ENCODE peak calls at places on chromosomes 12 and 14, in four cellular contexts. L, X, Q and S are unnamed samples.

GRCh38 chr12:125852679-125853078 is 787.4 kb downstream of the AACS start:
- DNase-seq in Q (no peak), X (no peak), L (no peak), S (no peak)

GRCh38 chr12:107319536-107320030 is 226.2 kb upstream of the CRY1 start:
- DNase-seq in Q (no peak), X (no peak), L (no peak), S (peak; percentile 53)

GRCh38 chr12:38875571-38876228 is 29.7 kb downstream of the CPNE8 start:
- DNase-seq in L (no peak), Q (no peak), X (no peak), S (no peak)

GRCh38 chr12:103401421-103401820 is 94.3 kb downstream of the C12orf42 start:
- DNase-seq in L (no peak), X (no peak), Q (no peak), S (no peak)

GRCh38 chr14:100448376-100448775 is 125.2 kb downstream of the SLC25A47 start:
- DNase-seq in X (no peak), Q (no peak), L (no peak), S (peak; percentile 8)

GRCh38 chr14:33754264-33754663 is 196.6 kb downstream of the EGLN3 start:
- DNase-seq in L (no peak), X (no peak), Q (no peak), S (no peak)

GRCh38 chr14:21308479-21309237 is 28.8 kb downstream of the RPGRIP1 start:
- DNase-seq in L (peak; percentile 81), Q (peak; percentile 95), X (peak; percentile 86), S (peak; percentile 35)

GRCh38 chr12:10968765-10969456 is 17.8 kb downstream of the TAS2R50 start:
- DNase-seq in X (peak; percentile 14), L (peak; percentile 34), Q (peak; percentile 67), S (no peak)

GRCh38 chr12:5166976-5167375 is 123.3 kb downstream of the KCNA5 start:
- DNase-seq in L (no peak), Q (no peak), X (no peak), S (no peak)

GRCh38 chr12:76588881-76589565 is 29.5 kb upstream of the OSBPL8 start:
- DNase-seq in Q (no peak), L (no peak), X (no peak), S (peak; percentile 97)

GRCh38 chr12:14769837-14770494 is 33.3 kb downstream of the WBP11 start:
- DNase-seq in X (peak; percentile 90), L (peak; percentile 85), Q (peak; percentile 75), S (peak; percentile 84)

GRCh38 chr14:69105326-69105725 is 47.6 kb downstream of the DCAF5 start:
- DNase-seq in Q (no peak), L (no peak), X (no peak), S (no peak)

GRCh38 chr12:68180792-68181744 is 21.5 kb upstream of the IFNG start:
- DNase-seq in Q (no peak), X (no peak), L (no peak), S (peak; percentile 14)

GRCh38 chr12:29566441-29566840 is 69.0 kb upstream of the OVCH1 start:
- DNase-seq in L (no peak), Q (no peak), X (no peak), S (no peak)

GRCh38 chr12:105369014-105369413 is 38.5 kb downstream of the C12orf75 start:
- DNase-seq in X (no peak), L (no peak), Q (no peak), S (peak; percentile 68)

GRCh38 chr14:59020382-59020781 is 168.1 kb upstream of the DAAM1 start:
- DNase-seq in X (peak; percentile 19), L (no peak), Q (no peak), S (peak; percentile 21)

GRCh38 chr12:106223485-106224391 is 24.1 kb downstream of the CKAP4 start:
- DNase-seq in L (peak; percentile 74), Q (no peak), X (peak; percentile 71), S (peak; percentile 68)

GRCh38 chr14:72965249-72965648 is 39.0 kb downstream of the DCAF4 start:
- DNase-seq in X (no peak), L (no peak), Q (no peak), S (peak; percentile 49)

GRCh38 chr14:89827260-89827659 is 127.3 kb downstream of the EFCAB11 start:
- DNase-seq in L (no peak), Q (no peak), X (no peak), S (no peak)

GRCh38 chr14:72126561-72126960 is 194.3 kb downstream of the RGS6 start:
- DNase-seq in L (no peak), X (no peak), Q (no peak), S (no peak)

GRCh38 chr12:8078400-8078799 is 3.7 kb upstream of the NECAP1 start:
- DNase-seq in X (peak; percentile 9), L (no peak), Q (no peak), S (peak; percentile 79)

GRCh38 chr12:24617471-24617870 is 331.4 kb downstream of the BCAT1 start:
- DNase-seq in L (no peak), X (no peak), Q (no peak), S (no peak)

GRCh38 chr12:12839003-12839395 is 25.9 kb downstream of the DDX47 start:
- DNase-seq in L (no peak), X (no peak), Q (no peak), S (no peak)

GRCh38 chr14:51395361-51395849 is 155.4 kb downstream of the TMX1 start:
- DNase-seq in X (peak; percentile 31), Q (peak; percentile 80), L (peak; percentile 66), S (no peak)

GRCh38 chr14:37623552-37623951 is 28.1 kb downstream of the TTC6 start:
- DNase-seq in L (no peak), X (no peak), Q (peak; percentile 63), S (no peak)

GRCh38 chr12:124162151-124163110 is 132.5 kb upstream of the RFLNA start:
- DNase-seq in X (no peak), L (no peak), Q (no peak), S (peak; percentile 35)

GRCh38 chr12:75099215-75099614 is 110.4 kb downstream of the KCNC2 start:
- DNase-seq in X (no peak), Q (no peak), L (no peak), S (no peak)

GRCh38 chr14:73795974-73796373 is 55.7 kb upstream of the PTGR2 start:
- DNase-seq in Q (no peak), L (no peak), X (no peak), S (no peak)

GRCh38 chr12:57612711-57613426 is 1.6 kb downstream of the ARHGEF25 start:
- DNase-seq in L (no peak), Q (no peak), X (no peak), S (no peak)

GRCh38 chr14:38252066-38252710 is 3.7 kb downstream of the CLEC14A start:
- DNase-seq in L (no peak), X (no peak), Q (no peak), S (no peak)

GRCh38 chr12:26106347-26106746 is 18.5 kb downstream of the BHLHE41 start:
- DNase-seq in L (no peak), X (no peak), Q (no peak), S (no peak)

GRCh38 chr12:119988788-119989618 is at the start of gene BICDL1:
- DNase-seq in X (peak; percentile 96), Q (peak; percentile 87), L (peak; percentile 43), S (peak; percentile 81)

GRCh38 chr14:80223696-80224465 is 12.6 kb upstream of the DIO2 start:
- DNase-seq in L (no peak), X (no peak), Q (no peak), S (no peak)

GRCh38 chr14:99575043-99576023 is 28.7 kb downstream of the CCDC85C start:
- DNase-seq in Q (peak; percentile 74), X (peak; percentile 97), L (peak; percentile 68), S (peak; percentile 25)

GRCh38 chr14:96297000-96297399 is 41.0 kb downstream of the BDKRB1 start:
- DNase-seq in X (no peak), Q (no peak), L (no peak), S (peak; percentile 19)

GRCh38 chr12:49825360-49825970 is 2.7 kb downstream of the NCKAP5L start:
- DNase-seq in L (peak; percentile 65), Q (no peak), X (no peak), S (peak; percentile 72)
- H3K4me3 ChIP-seq in L (no peak overlapping the region), Q (peak overlapping the region; percentile 89), X (no peak overlapping the region), S (no peak overlapping the region)

DNA sequence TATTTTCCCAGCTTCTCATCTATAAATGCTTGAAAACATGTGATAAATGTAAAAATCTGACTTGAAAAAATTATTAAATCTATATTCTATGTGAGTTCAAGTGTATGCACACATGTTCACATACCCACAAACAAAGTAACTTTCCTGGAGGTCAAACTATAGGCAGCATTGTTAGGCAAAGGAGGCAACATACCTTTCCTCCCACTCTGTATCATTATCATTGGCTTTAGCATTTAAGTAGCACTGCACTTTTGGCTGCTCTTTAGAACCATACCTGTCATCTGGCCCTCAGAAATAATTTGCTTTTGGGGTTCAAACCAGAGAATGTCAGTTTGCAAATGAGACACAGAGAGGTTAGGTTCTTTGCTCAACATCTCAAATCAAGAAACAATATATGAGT is 102.4 kb upstream of the CCDC196 start:
- DNase-seq in X (no peak), Q (no peak), L (no peak), S (no peak)
- TF ChIP-seq POLR2A in X (no peak), Q (no peak), L (no peak), S (no peak)

GRCh38 chr12:108693781-108694180 is 37.5 kb downstream of the CORO1C start:
- DNase-seq in X (no peak), Q (no peak), L (no peak), S (no peak)

GRCh38 chr12:108694812-108695278 is 36.5 kb downstream of the CORO1C start:
- DNase-seq in L (no peak), Q (no peak), X (no peak), S (no peak)

GRCh38 chr12:108696996-108697290 is 34.4 kb downstream of the CORO1C start:
- DNase-seq in Q (no peak), L (no peak), X (no peak), S (no peak)

GRCh38 chr12:108697905-108698304 is 33.4 kb downstream of the CORO1C start:
- DNase-seq in X (no peak), Q (no peak), L (no peak), S (no peak)

GRCh38 chr12:108696111-108696995 is 35.0 kb downstream of the CORO1C start:
- DNase-seq in X (no peak), Q (peak; percentile 70), L (no peak), S (peak; percentile 48)
- H3K4me3 ChIP-seq in X (no peak overlapping the region), Q (peak overlapping the region; percentile 15), L (no peak overlapping the region), S (no peak overlapping the region)

DNA sequence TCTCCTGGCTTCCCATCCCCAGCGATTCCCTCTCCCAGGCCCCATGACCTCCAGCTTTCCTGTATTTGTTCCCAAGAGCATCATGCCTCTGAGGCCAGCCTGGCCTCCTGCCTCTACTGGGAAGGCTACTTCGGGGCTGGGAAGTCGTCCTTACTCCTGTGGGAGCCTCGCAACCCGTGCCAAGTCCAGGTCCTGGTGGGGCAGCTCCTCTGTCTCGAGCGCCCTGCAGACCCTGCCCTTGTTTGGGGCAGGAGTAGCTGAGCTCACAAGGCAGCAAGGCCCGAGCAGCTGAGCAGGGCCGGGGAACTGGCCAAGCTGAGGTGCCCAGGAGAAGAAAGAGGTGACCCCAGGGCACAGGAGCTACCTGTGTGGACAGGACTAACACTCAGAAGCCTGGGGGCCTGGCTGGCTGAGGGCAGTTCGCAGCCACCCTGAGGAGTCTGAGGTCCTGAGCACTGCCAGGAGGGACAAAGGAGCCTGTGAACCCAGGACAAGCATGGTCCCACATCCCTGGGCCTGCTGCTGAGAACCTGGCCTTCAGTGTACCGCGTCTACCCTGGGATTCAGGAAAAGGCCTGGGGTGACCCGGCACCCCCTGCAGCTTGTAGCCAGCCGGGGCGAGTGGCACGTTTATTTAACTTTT is 14.3 kb downstream of the C12orf43 start:
- DNase-seq in X (no peak), Q (no peak), L (no peak), S (no peak)
- TF ChIP-seq POLR2A in X (no peak), Q (no peak), L (no peak), S (no peak)

GRCh38 chr12:51855586-51856428 is 7.3 kb upstream of the FIGNL2 start:
- DNase-seq in L (peak; percentile 59), Q (peak; percentile 60), X (no peak), S (no peak)
- H3K4me3 ChIP-seq in L (peak overlapping the region; percentile 43), Q (peak overlapping the region; percentile 45), X (no peak overlapping the region), S (no peak overlapping the region)

GRCh38 chr14:49895480-49895879 is 2.6 kb downstream of the ARF6 start:
- DNase-seq in Q (no peak), X (no peak), L (no peak), S (peak; percentile 28)
- TF ChIP-seq POLR2A in Q (no peak), X (no peak), L (no peak), S (no peak)